ENCODE peak calls at places on chromosomes 3 and 15, in four cellular contexts. B is dorsolateral prefrontal cortex, E is AG08395, Q is progenitor cell of endocrine pancreas. F is an unnamed sample.

GRCh38 chr3:9727041-9727595 is 4.4 kb upstream of the BRPF1 start:
- DNase-seq in B (no peak), E (no peak), Q (no peak), F (peak)

GRCh38 chr15:33720952-33721351 is 247.3 kb upstream of the CHRM5 start:
- DNase-seq in B (no peak), E (no peak), Q (no peak), F (no peak)

GRCh38 chr15:88878720-88879184 is 16.6 kb downstream of the HAPLN3 start:
- DNase-seq in B (no peak), E (peak), Q (peak), F (peak)

GRCh38 chr3:58249358-58250092 is 11.9 kb downstream of the ABHD6 start:
- DNase-seq in B (no peak), E (no peak), Q (no peak), F (peak)

GRCh38 chr3:133475245-133476010 is 75.6 kb downstream of the BFSP2 start:
- DNase-seq in B (no peak), E (no peak), Q (no peak), F (peak)

GRCh38 chr3:120688121-120688520 is 6.1 kb upstream of the HGD start:
- DNase-seq in B (no peak), E (peak), Q (no peak), F (no peak)

GRCh38 chr3:106345353-106346027 is 476.7 kb upstream of the CBLB start:
- DNase-seq in B (no peak), E (peak), Q (no peak), F (no peak)

GRCh38 chr15:58066042-58066867 is 744 bp upstream of the ALDH1A2 start:
- DNase-seq in B (peak), E (peak), Q (peak), F (peak)

GRCh38 chr3:141529256-141530132 is 42.7 kb downstream of the RASA2 start:
- DNase-seq in B (no peak), E (no peak), Q (no peak), F (no peak)

GRCh38 chr3:65548848-65549625 is 489.7 kb downstream of the MAGI1 start:
- DNase-seq in B (peak), E (peak), Q (peak), F (no peak)

F was measured in Caco-2.